ENCODE peak calls at places on chromosomes 6 and 20, in ten cellular contexts. One of them, this sample, is unnamed.
A peak's percentile ranks its signal among the peaks of the same experiment; 100 is the strongest.

GRCh38 chr6:7341989-7342742 is 29.2 kb upstream of the SSR1 start:
- DNase-seq in A673: peak; percentile 13
- DNase-seq in CD8-positive, alpha-beta memory T cell: no peak
- DNase-seq in spleen: no peak
- DNase-seq in adrenal gland: no peak
- DNase-seq in brain microvascular endothelial cell: no peak
- DNase-seq in PC-9: no peak
- DNase-seq in SJSA1: no peak
- DNase-seq in tibial nerve: no peak
- DNase-seq in neural progenitor cell: no peak
- DNase-seq in this sample: no peak

GRCh38 chr6:26003102-26003694 is 40.6 kb downstream of the TRIM38 start:
- DNase-seq in A673: peak; percentile 73
- DNase-seq in CD8-positive, alpha-beta memory T cell: peak; percentile 28
- DNase-seq in spleen: no peak
- DNase-seq in adrenal gland: peak; percentile 55
- DNase-seq in brain microvascular endothelial cell: peak; percentile 54
- DNase-seq in PC-9: no peak
- DNase-seq in SJSA1: peak; percentile 58
- DNase-seq in tibial nerve: peak; percentile 50
- DNase-seq in neural progenitor cell: peak; percentile 62
- DNase-seq in this sample: peak; percentile 76

GRCh38 chr6:26532699-26533523 is 5.3 kb upstream of the HMGN4 start:
- DNase-seq in A673: peak; percentile 96
- DNase-seq in CD8-positive, alpha-beta memory T cell: peak; percentile 88
- DNase-seq in spleen: peak; percentile 90
- DNase-seq in adrenal gland: peak; percentile 82
- DNase-seq in brain microvascular endothelial cell: peak; percentile 96
- DNase-seq in PC-9: peak; percentile 75
- DNase-seq in SJSA1: peak; percentile 91
- DNase-seq in tibial nerve: peak; percentile 92
- DNase-seq in neural progenitor cell: peak; percentile 87
- DNase-seq in this sample: peak; percentile 94

GRCh38 chr6:144087789-144088426 is 7.5 kb downstream of the SF3B5 start:
- DNase-seq in A673: no peak
- DNase-seq in CD8-positive, alpha-beta memory T cell: no peak
- DNase-seq in spleen: no peak
- DNase-seq in adrenal gland: no peak
- DNase-seq in brain microvascular endothelial cell: no peak
- DNase-seq in PC-9: no peak
- DNase-seq in SJSA1: no peak
- DNase-seq in tibial nerve: no peak
- DNase-seq in neural progenitor cell: no peak
- DNase-seq in this sample: no peak

GRCh38 chr20:62412194-62413024 is 5.3 kb upstream of the CABLES2 start:
- DNase-seq in A673: no peak
- DNase-seq in CD8-positive, alpha-beta memory T cell: no peak
- DNase-seq in spleen: no peak
- DNase-seq in adrenal gland: no peak
- DNase-seq in brain microvascular endothelial cell: no peak
- DNase-seq in PC-9: no peak
- DNase-seq in SJSA1: no peak
- DNase-seq in tibial nerve: no peak
- DNase-seq in neural progenitor cell: no peak
- DNase-seq in this sample: no peak

GRCh38 chr6:131281471-131282270 is 146.4 kb downstream of the AKAP7 start:
- DNase-seq in A673: peak; percentile 88
- DNase-seq in CD8-positive, alpha-beta memory T cell: peak; percentile 26
- DNase-seq in spleen: peak; percentile 92
- DNase-seq in adrenal gland: peak; percentile 65
- DNase-seq in brain microvascular endothelial cell: peak; percentile 16
- DNase-seq in PC-9: no peak
- DNase-seq in SJSA1: no peak
- DNase-seq in tibial nerve: no peak
- DNase-seq in neural progenitor cell: peak; percentile 61
- DNase-seq in this sample: peak; percentile 34

GRCh38 chr6:93105017-93105416 is 314.3 kb downstream of the EPHA7 start:
- DNase-seq in A673: peak; percentile 59
- DNase-seq in CD8-positive, alpha-beta memory T cell: no peak
- DNase-seq in spleen: no peak
- DNase-seq in adrenal gland: no peak
- DNase-seq in brain microvascular endothelial cell: no peak
- DNase-seq in PC-9: no peak
- DNase-seq in SJSA1: no peak
- DNase-seq in tibial nerve: no peak
- DNase-seq in neural progenitor cell: no peak
- DNase-seq in this sample: no peak

GRCh38 chr20:37229300-37229699 is 32.3 kb downstream of the GHRH start:
- DNase-seq in A673: no peak
- DNase-seq in CD8-positive, alpha-beta memory T cell: no peak
- DNase-seq in spleen: no peak
- DNase-seq in adrenal gland: no peak
- DNase-seq in brain microvascular endothelial cell: no peak
- DNase-seq in PC-9: no peak
- DNase-seq in SJSA1: no peak
- DNase-seq in tibial nerve: no peak
- DNase-seq in neural progenitor cell: peak; percentile 75
- DNase-seq in this sample: no peak

GRCh38 chr6:159037746-159038290 is 7.0 kb downstream of the TAGAP start:
- DNase-seq in A673: no peak
- DNase-seq in CD8-positive, alpha-beta memory T cell: no peak
- DNase-seq in spleen: no peak
- DNase-seq in adrenal gland: no peak
- DNase-seq in brain microvascular endothelial cell: no peak
- DNase-seq in PC-9: peak; percentile 36
- DNase-seq in SJSA1: no peak
- DNase-seq in tibial nerve: no peak
- DNase-seq in neural progenitor cell: no peak
- DNase-seq in this sample: no peak

GRCh38 chr6:18509871-18510643 is 122.9 kb downstream of the RNF144B start:
- DNase-seq in A673: no peak
- DNase-seq in CD8-positive, alpha-beta memory T cell: no peak
- DNase-seq in spleen: no peak
- DNase-seq in adrenal gland: no peak
- DNase-seq in brain microvascular endothelial cell: no peak
- DNase-seq in PC-9: no peak
- DNase-seq in SJSA1: no peak
- DNase-seq in tibial nerve: no peak
- DNase-seq in neural progenitor cell: no peak
- DNase-seq in this sample: no peak

GRCh38 chr20:11686900-11687543 is 230.7 kb upstream of the BTBD3 start:
- DNase-seq in A673: peak; percentile 20
- DNase-seq in CD8-positive, alpha-beta memory T cell: no peak
- DNase-seq in spleen: peak; percentile 62
- DNase-seq in adrenal gland: peak; percentile 27
- DNase-seq in brain microvascular endothelial cell: peak; percentile 0
- DNase-seq in PC-9: no peak
- DNase-seq in SJSA1: no peak
- DNase-seq in tibial nerve: no peak
- DNase-seq in neural progenitor cell: peak; percentile 50
- DNase-seq in this sample: peak; percentile 35

GRCh38 chr6:21404577-21404976 is 189.0 kb upstream of the SOX4 start:
- DNase-seq in A673: no peak
- DNase-seq in CD8-positive, alpha-beta memory T cell: no peak
- DNase-seq in spleen: no peak
- DNase-seq in adrenal gland: no peak
- DNase-seq in brain microvascular endothelial cell: no peak
- DNase-seq in PC-9: no peak
- DNase-seq in SJSA1: no peak
- DNase-seq in tibial nerve: no peak
- DNase-seq in neural progenitor cell: no peak
- DNase-seq in this sample: no peak

GRCh38 chr6:43728586-43728985 is 41.0 kb upstream of the MRPS18A start:
- DNase-seq in A673: no peak
- DNase-seq in CD8-positive, alpha-beta memory T cell: no peak
- DNase-seq in spleen: no peak
- DNase-seq in adrenal gland: peak; percentile 30
- DNase-seq in brain microvascular endothelial cell: no peak
- DNase-seq in PC-9: no peak
- DNase-seq in SJSA1: no peak
- DNase-seq in tibial nerve: no peak
- DNase-seq in neural progenitor cell: no peak
- DNase-seq in this sample: no peak
- H3K27ac ChIP-seq in A673: no peak overlapping the region
- H3K27ac ChIP-seq in CD8-positive, alpha-beta memory T cell: no peak overlapping the region
- H3K27ac ChIP-seq in spleen: no peak overlapping the region
- H3K27ac ChIP-seq in adrenal gland: no peak overlapping the region
- H3K27ac ChIP-seq in brain microvascular endothelial cell: no peak overlapping the region
- H3K27ac ChIP-seq in PC-9: no peak overlapping the region
- H3K27ac ChIP-seq in SJSA1: no peak overlapping the region
- H3K27ac ChIP-seq in tibial nerve: no peak overlapping the region
- H3K27ac ChIP-seq in neural progenitor cell: no peak overlapping the region
- H3K27ac ChIP-seq in this sample: no peak overlapping the region

GRCh38 chr20:49948178-49948577 is 12.0 kb downstream of the RNF114 start:
- DNase-seq in A673: no peak
- DNase-seq in CD8-positive, alpha-beta memory T cell: no peak
- DNase-seq in spleen: no peak
- DNase-seq in adrenal gland: no peak
- DNase-seq in brain microvascular endothelial cell: no peak
- DNase-seq in PC-9: no peak
- DNase-seq in SJSA1: peak; percentile 60
- DNase-seq in tibial nerve: no peak
- DNase-seq in neural progenitor cell: no peak
- DNase-seq in this sample: no peak
- H3K36me3 ChIP-seq in A673: peaks cover 71% of the 10 kb centered on the region
- H3K36me3 ChIP-seq in CD8-positive, alpha-beta memory T cell: peaks cover 64% of the 10 kb centered on the region
- H3K36me3 ChIP-seq in spleen: peaks cover 87% of the 10 kb centered on the region
- H3K36me3 ChIP-seq in adrenal gland: peaks cover 92% of the 10 kb centered on the region
- H3K36me3 ChIP-seq in brain microvascular endothelial cell: peaks cover 59% of the 10 kb centered on the region
- H3K36me3 ChIP-seq in PC-9: peaks cover 64% of the 10 kb centered on the region
- H3K36me3 ChIP-seq in SJSA1: peaks cover 80% of the 10 kb centered on the region
- H3K36me3 ChIP-seq in tibial nerve: peaks cover 7% of the 10 kb centered on the region
- H3K36me3 ChIP-seq in neural progenitor cell: peaks cover 12% of the 10 kb centered on the region
- H3K36me3 ChIP-seq in this sample: no peaks in the 10 kb centered on the region

GRCh38 chr6:158027590-158028285 is 46.1 kb downstream of the SYNJ2 start:
- DNase-seq in A673: no peak
- DNase-seq in CD8-positive, alpha-beta memory T cell: no peak
- DNase-seq in spleen: peak; percentile 68
- DNase-seq in adrenal gland: no peak
- DNase-seq in brain microvascular endothelial cell: no peak
- DNase-seq in PC-9: no peak
- DNase-seq in SJSA1: no peak
- DNase-seq in tibial nerve: no peak
- DNase-seq in neural progenitor cell: no peak
- DNase-seq in this sample: no peak

GRCh38 chr6:158026901-158027589 is 45.4 kb downstream of the SYNJ2 start:
- DNase-seq in A673: no peak
- DNase-seq in CD8-positive, alpha-beta memory T cell: no peak
- DNase-seq in spleen: peak; percentile 77
- DNase-seq in adrenal gland: no peak
- DNase-seq in brain microvascular endothelial cell: no peak
- DNase-seq in PC-9: no peak
- DNase-seq in SJSA1: no peak
- DNase-seq in tibial nerve: no peak
- DNase-seq in neural progenitor cell: no peak
- DNase-seq in this sample: no peak

GRCh38 chr6:158028421-158028820 is 46.8 kb downstream of the SYNJ2 start:
- DNase-seq in A673: no peak
- DNase-seq in CD8-positive, alpha-beta memory T cell: no peak
- DNase-seq in spleen: peak; percentile 75
- DNase-seq in adrenal gland: no peak
- DNase-seq in brain microvascular endothelial cell: no peak
- DNase-seq in PC-9: no peak
- DNase-seq in SJSA1: no peak
- DNase-seq in tibial nerve: no peak
- DNase-seq in neural progenitor cell: no peak
- DNase-seq in this sample: no peak

GRCh38 chr6:158024566-158025297 is 43.1 kb downstream of the SYNJ2 start:
- DNase-seq in A673: no peak
- DNase-seq in CD8-positive, alpha-beta memory T cell: no peak
- DNase-seq in spleen: peak; percentile 16
- DNase-seq in adrenal gland: no peak
- DNase-seq in brain microvascular endothelial cell: no peak
- DNase-seq in PC-9: no peak
- DNase-seq in SJSA1: no peak
- DNase-seq in tibial nerve: no peak
- DNase-seq in neural progenitor cell: no peak
- DNase-seq in this sample: no peak

GRCh38 chr6:158026054-158026900 is 44.6 kb downstream of the SYNJ2 start:
- DNase-seq in A673: peak; percentile 96
- DNase-seq in CD8-positive, alpha-beta memory T cell: peak; percentile 76
- DNase-seq in spleen: peak; percentile 91
- DNase-seq in adrenal gland: peak; percentile 90
- DNase-seq in brain microvascular endothelial cell: peak; percentile 96
- DNase-seq in PC-9: peak; percentile 68
- DNase-seq in SJSA1: peak; percentile 95
- DNase-seq in tibial nerve: peak; percentile 70
- DNase-seq in neural progenitor cell: no peak
- DNase-seq in this sample: peak; percentile 62
- H3K27ac ChIP-seq in A673: peak overlapping the region; percentile 72
- H3K27ac ChIP-seq in CD8-positive, alpha-beta memory T cell: peak overlapping the region; percentile 73
- H3K27ac ChIP-seq in spleen: peak overlapping the region; percentile 83
- H3K27ac ChIP-seq in adrenal gland: no peak overlapping the region
- H3K27ac ChIP-seq in brain microvascular endothelial cell: peak overlapping the region; percentile 96
- H3K27ac ChIP-seq in PC-9: peak overlapping the region; percentile 7
- H3K27ac ChIP-seq in SJSA1: peak overlapping the region; percentile 86
- H3K27ac ChIP-seq in tibial nerve: peak overlapping the region; percentile 55
- H3K27ac ChIP-seq in neural progenitor cell: no peak overlapping the region
- H3K27ac ChIP-seq in this sample: peak overlapping the region; percentile 47

GRCh38 chr6:3209114-3210023 is 18.1 kb downstream of the TUBB2B start:
- DNase-seq in A673: peak; percentile 82
- DNase-seq in CD8-positive, alpha-beta memory T cell: no peak
- DNase-seq in spleen: no peak
- DNase-seq in adrenal gland: peak; percentile 77
- DNase-seq in brain microvascular endothelial cell: peak; percentile 98
- DNase-seq in PC-9: peak; percentile 98
- DNase-seq in SJSA1: peak; percentile 92
- DNase-seq in tibial nerve: no peak
- DNase-seq in neural progenitor cell: peak; percentile 62
- DNase-seq in this sample: no peak

GRCh38 chr6:3208775-3209113 is 18.7 kb downstream of the TUBB2B start:
- DNase-seq in A673: no peak
- DNase-seq in CD8-positive, alpha-beta memory T cell: no peak
- DNase-seq in spleen: no peak
- DNase-seq in adrenal gland: no peak
- DNase-seq in brain microvascular endothelial cell: no peak
- DNase-seq in PC-9: no peak
- DNase-seq in SJSA1: no peak
- DNase-seq in tibial nerve: no peak
- DNase-seq in neural progenitor cell: no peak
- DNase-seq in this sample: no peak

GRCh38 chr6:3206339-3207015 is 21.0 kb downstream of the TUBB2B start:
- DNase-seq in A673: no peak
- DNase-seq in CD8-positive, alpha-beta memory T cell: no peak
- DNase-seq in spleen: no peak
- DNase-seq in adrenal gland: no peak
- DNase-seq in brain microvascular endothelial cell: no peak
- DNase-seq in PC-9: no peak
- DNase-seq in SJSA1: no peak
- DNase-seq in tibial nerve: no peak
- DNase-seq in neural progenitor cell: no peak
- DNase-seq in this sample: no peak

GRCh38 chr6:3210024-3210610 is 17.3 kb downstream of the TUBB2B start:
- DNase-seq in A673: no peak
- DNase-seq in CD8-positive, alpha-beta memory T cell: no peak
- DNase-seq in spleen: no peak
- DNase-seq in adrenal gland: no peak
- DNase-seq in brain microvascular endothelial cell: no peak
- DNase-seq in PC-9: no peak
- DNase-seq in SJSA1: no peak
- DNase-seq in tibial nerve: no peak
- DNase-seq in neural progenitor cell: no peak
- DNase-seq in this sample: no peak

GRCh38 chr6:3208096-3208774 is 19.2 kb downstream of the TUBB2B start:
- DNase-seq in A673: no peak
- DNase-seq in CD8-positive, alpha-beta memory T cell: no peak
- DNase-seq in spleen: no peak
- DNase-seq in adrenal gland: peak; percentile 26
- DNase-seq in brain microvascular endothelial cell: peak; percentile 89
- DNase-seq in PC-9: no peak
- DNase-seq in SJSA1: no peak
- DNase-seq in tibial nerve: no peak
- DNase-seq in neural progenitor cell: no peak
- DNase-seq in this sample: no peak
- H3K36me3 ChIP-seq in A673: no peaks in the 10 kb centered on the region
- H3K36me3 ChIP-seq in CD8-positive, alpha-beta memory T cell: no peaks in the 10 kb centered on the region
- H3K36me3 ChIP-seq in spleen: no peaks in the 10 kb centered on the region
- H3K36me3 ChIP-seq in adrenal gland: no peaks in the 10 kb centered on the region
- H3K36me3 ChIP-seq in brain microvascular endothelial cell: no peaks in the 10 kb centered on the region
- H3K36me3 ChIP-seq in PC-9: no peaks in the 10 kb centered on the region
- H3K36me3 ChIP-seq in SJSA1: no peaks in the 10 kb centered on the region
- H3K36me3 ChIP-seq in tibial nerve: no peaks in the 10 kb centered on the region
- H3K36me3 ChIP-seq in neural progenitor cell: no peaks in the 10 kb centered on the region
- H3K36me3 ChIP-seq in this sample: no peaks in the 10 kb centered on the region

This sample was measured in testis.